ENCODE peak calls at places on chromosomes 4 and X, in eight cellular contexts. X is GM10248; R is naive B cell; A is nucleus accumbens; V is cardiac muscle cell; Z is NCI-H774; I is stimulated activated CD8-positive, alpha-beta memory T cell treated with anti-CD3 and anti-CD28 coated beads, Interleukin-4, amount 100 ng/mL, for 4 hours; K is upper lobe of left lung. T is an unnamed sample.

GRCh38 chr4:38490753-38491446 is 173.1 kb upstream of the KLF3 start:
- DNase-seq in I (no peak), V (peak), K (no peak), Z (no peak), A (no peak), X (no peak), R (no peak), T (no peak)

GRCh38 chr4:145001635-145002034 is 96.4 kb downstream of the ANAPC10 start:
- DNase-seq in R (no peak), I (no peak), A (no peak), K (no peak), Z (no peak), X (no peak), V (no peak), T (no peak)

GRCh38 chrX:73214366-73215094 is at the start of gene NAP1L2:
- DNase-seq in A (peak), R (no peak), V (peak), K (peak), I (peak), Z (peak), X (peak), T (peak)

GRCh38 chrX:39242187-39242586 is 440.9 kb downstream of the MID1IP1 start:
- DNase-seq in K (no peak), A (no peak), Z (no peak), I (no peak), R (peak), V (peak), X (peak), T (no peak)

GRCh38 chr4:106246441-106246840 is 69.6 kb downstream of the TBCK start:
- DNase-seq in X (no peak), V (no peak), R (no peak), Z (no peak), K (no peak), I (no peak), A (no peak), T (no peak)

GRCh38 chr4:112881842-112882241 is 167.6 kb upstream of the ANK2 start:
- DNase-seq in V (peak), K (no peak), R (no peak), Z (no peak), A (peak), X (no peak), I (no peak), T (no peak)

GRCh38 chr4:140108713-140109230 is 45.2 kb downstream of the MAML3 start:
- DNase-seq in Z (no peak), V (no peak), X (no peak), A (no peak), R (no peak), K (no peak), I (no peak), T (no peak)

GRCh38 chr4:10050171-10051120 is 29.1 kb upstream of the SLC2A9 start:
- DNase-seq in R (no peak), Z (no peak), V (no peak), I (no peak), A (no peak), K (no peak), X (no peak), T (no peak)

GRCh38 chr4:155548173-155548572 is 118.5 kb upstream of the GUCY1A1 start:
- DNase-seq in K (no peak), X (no peak), I (no peak), A (no peak), Z (no peak), V (no peak), R (no peak), T (no peak)

GRCh38 chr4:169975837-169976796 is 50.1 kb downstream of the MFAP3L start:
- DNase-seq in I (no peak), V (no peak), K (no peak), Z (no peak), R (no peak), X (no peak), A (no peak), T (no peak)

GRCh38 chr4:89311433-89311832 is 3.8 kb upstream of the GPRIN3 start:
- DNase-seq in Z (no peak), I (no peak), R (no peak), X (no peak), V (no peak), K (no peak), A (no peak), T (no peak)

GRCh38 chrX:108696690-108697089 is 39.7 kb downstream of the IRS4 start:
- DNase-seq in V (peak), Z (no peak), I (no peak), A (no peak), X (no peak), R (no peak), K (no peak), T (no peak)

GRCh38 chr4:53861856-53862610 is 202.4 kb downstream of the CHIC2 start:
- DNase-seq in V (peak), X (no peak), K (no peak), R (no peak), A (no peak), Z (peak), I (no peak), T (no peak)

GRCh38 chrX:118569676-118570075 is 74.1 kb downstream of the DOCK11 start:
- DNase-seq in I (no peak), X (no peak), R (no peak), A (no peak), V (peak), Z (no peak), K (no peak), T (no peak)

GRCh38 chrX:111116666-111117065 is 20.7 kb downstream of the PAK3 start:
- DNase-seq in R (no peak), K (no peak), Z (no peak), A (no peak), I (no peak), V (no peak), X (no peak), T (no peak)

GRCh38 chr4:53235547-53235946 is 130.3 kb downstream of the SCFD2 start:
- DNase-seq in R (no peak), K (no peak), Z (no peak), X (no peak), I (no peak), A (no peak), V (no peak), T (no peak)

GRCh38 chr4:152534541-152535231 is 1.2 kb downstream of the FBXW7 start:
- DNase-seq in I (peak), K (peak), V (peak), X (no peak), R (peak), A (peak), Z (no peak), T (peak)

GRCh38 chrX:33923262-33923661 is 208.9 kb downstream of the FAM47A start:
- DNase-seq in I (no peak), X (no peak), V (no peak), Z (no peak), R (no peak), K (no peak), A (no peak), T (no peak)

GRCh38 chr4:139453041-139453370 is 915 bp upstream of the RAB33B start:
- DNase-seq in X (peak), V (no peak), I (no peak), A (no peak), Z (peak), K (no peak), R (peak), T (no peak)

GRCh38 chr4:19580090-19580489 is 671.6 kb upstream of the SLIT2 start:
- DNase-seq in Z (no peak), I (no peak), X (no peak), V (peak), R (no peak), K (no peak), A (no peak), T (no peak)

GRCh38 chr4:142350886-142351285 is 495.2 kb downstream of the INPP4B start:
- DNase-seq in I (no peak), Z (peak), X (no peak), A (no peak), K (no peak), R (no peak), V (peak), T (no peak)

GRCh38 chr4:38179690-38180299 is 219.6 kb downstream of the PTTG2 start:
- DNase-seq in X (peak), K (no peak), I (peak), A (peak), R (peak), Z (peak), V (peak), T (peak)

GRCh38 chr4:108060164-108060563 is 70.5 kb downstream of the HADH start:
- DNase-seq in V (peak), K (no peak), I (no peak), X (no peak), A (peak), Z (no peak), R (no peak), T (peak)

GRCh38 chrX:148784859-148785655 is 284.6 kb downstream of the AFF2 start:
- DNase-seq in A (peak), K (no peak), V (no peak), X (no peak), Z (peak), R (no peak), I (no peak), T (no peak)

GRCh38 chrX:148722966-148723365 is 222.5 kb downstream of the AFF2 start:
- DNase-seq in R (no peak), V (no peak), I (no peak), X (no peak), A (no peak), Z (no peak), K (no peak), T (no peak)

GRCh38 chr4:151489462-151490203 is 80.7 kb downstream of the FHIP1A start:
- DNase-seq in I (no peak), A (no peak), Z (no peak), V (no peak), K (peak), R (no peak), X (no peak), T (no peak)

GRCh38 chr4:2364654-2365053 is 53.8 kb downstream of the ZFYVE28 start:
- DNase-seq in Z (peak), R (peak), X (no peak), I (peak), A (peak), V (peak), K (peak), T (no peak)

GRCh38 chr4:150949943-150950342 is 65.1 kb downstream of the LRBA start:
- DNase-seq in Z (no peak), A (no peak), X (no peak), K (no peak), V (no peak), R (no peak), I (no peak), T (no peak)

GRCh38 chr4:76307670-76308014 is 1.1 kb downstream of the STBD1 start:
- DNase-seq in I (no peak), V (no peak), R (no peak), A (no peak), X (no peak), Z (no peak), K (no peak), T (no peak)

GRCh38 chrX:22662776-22663175 is 337.0 kb upstream of the DDX53 start:
- DNase-seq in K (no peak), X (no peak), A (no peak), I (no peak), V (no peak), R (no peak), Z (no peak), T (no peak)

GRCh38 chr4:165493359-165493758 is 114.6 kb downstream of the CPE start:
- DNase-seq in V (peak), I (no peak), K (no peak), A (peak), R (peak), X (peak), Z (no peak), T (no peak)

GRCh38 chr4:151485541-151486131 is 76.7 kb downstream of the FHIP1A start:
- DNase-seq in V (no peak), K (no peak), Z (no peak), R (no peak), A (no peak), X (no peak), I (no peak), T (no peak)

GRCh38 chrX:24292358-24292757 is 21.5 kb downstream of the SUPT20HL2 start:
- DNase-seq in I (no peak), R (no peak), K (no peak), Z (no peak), A (no peak), X (no peak), V (no peak), T (no peak)

GRCh38 chr4:10381146-10381545 is 76.1 kb downstream of the ZNF518B start:
- DNase-seq in V (no peak), I (no peak), A (no peak), K (no peak), R (no peak), X (no peak), Z (no peak), T (no peak)

GRCh38 chr4:3519468-3520264 is 12.6 kb downstream of the LRPAP1 start:
- DNase-seq in X (no peak), R (no peak), V (no peak), A (no peak), K (peak), I (no peak), Z (no peak), T (no peak)

GRCh38 chrX:155611302-155611701 is 1.4 kb downstream of the TMLHE start:
- DNase-seq in X (no peak), Z (no peak), R (peak), I (no peak), K (no peak), A (no peak), V (no peak), T (no peak)

GRCh38 chr4:37892641-37893040 is 1.8 kb downstream of the TBC1D1 start:
- DNase-seq in X (peak), V (no peak), A (no peak), R (peak), K (no peak), I (peak), Z (no peak), T (no peak)

GRCh38 chr4:131764730-131765129 is 1384.4 kb upstream of the PCDH10 start:
- DNase-seq in R (no peak), V (no peak), X (no peak), Z (no peak), K (peak), A (no peak), I (no peak), T (no peak)

T was measured in frontal cortex.